ENCODE peak calls at places on chromosomes 12 and 14, in eight cellular contexts. V is astrocyte of the spinal cord, I is stomach, K is upper lobe of right lung, G is esophagus squamous epithelium, H is HL-60, F is GM13976, J is hepatocyte. S is an unnamed sample.
A peak's percentile ranks its signal among the peaks of the same experiment; 100 is the strongest.

GRCh38 chr12:88334271-88334670 is 192.2 kb downstream of the TMTC3 start:
- DNase-seq in J (peak; percentile 11), F (no peak), G (no peak), I (peak; percentile 26), H (no peak), V (peak; percentile 72), K (no peak), S (no peak)

GRCh38 chr14:24802236-24802635 is 168.2 kb upstream of the GZMB start:
- DNase-seq in V (no peak), K (no peak), G (no peak), I (no peak), H (no peak), F (no peak), J (no peak), S (no peak)

GRCh38 chr14:106491851-106492250 is 965.5 kb downstream of the TMEM121 start:
- DNase-seq in G (no peak), V (no peak), I (no peak), F (no peak), K (no peak), J (no peak), H (peak; percentile 9), S (no peak)

GRCh38 chr12:29024117-29024516 is 125.0 kb upstream of the FAR2 start:
- DNase-seq in V (no peak), F (no peak), I (no peak), H (no peak), K (no peak), J (no peak), G (no peak), S (no peak)

GRCh38 chr12:29782285-29782820 is 1.4 kb downstream of the TMTC1 start:
- DNase-seq in V (peak; percentile 78), F (no peak), I (no peak), G (no peak), H (peak; percentile 41), K (no peak), J (peak; percentile 55), S (peak; percentile 56)

GRCh38 chr14:49456589-49456988 is 129.6 kb downstream of the RPS29 start:
- DNase-seq in I (no peak), J (no peak), F (no peak), K (no peak), H (no peak), V (no peak), G (no peak), S (no peak)

GRCh38 chr12:127888948-127889347 is 378.0 kb upstream of the TMEM132C start:
- DNase-seq in I (no peak), J (no peak), F (no peak), H (no peak), K (no peak), V (no peak), G (no peak), S (no peak)

GRCh38 chr14:23183479-23183878 is at the start of gene SLC7A8:
- DNase-seq in V (peak; percentile 10), J (peak; percentile 73), H (no peak), K (peak; percentile 81), G (no peak), F (no peak), I (peak; percentile 71), S (no peak)

GRCh38 chr14:54658836-54659235 is 91.9 kb downstream of the SAMD4A start:
- DNase-seq in F (no peak), H (no peak), V (no peak), I (no peak), K (no peak), J (no peak), G (no peak), S (no peak)

GRCh38 chr14:94411638-94412037 is 23.2 kb upstream of the SERPINA1 start:
- DNase-seq in H (no peak), I (no peak), K (no peak), V (no peak), G (no peak), F (no peak), J (no peak), S (no peak)

GRCh38 chr12:79217306-79217705 is 352.7 kb downstream of the SYT1 start:
- DNase-seq in K (no peak), J (no peak), F (no peak), H (no peak), V (no peak), G (no peak), I (no peak), S (no peak)
- TF ChIP-seq CTCF in K (no peak), J (no peak), F (no peak), H (no peak), V (no peak), G (no peak), I (no peak), S (no peak)

DNA sequence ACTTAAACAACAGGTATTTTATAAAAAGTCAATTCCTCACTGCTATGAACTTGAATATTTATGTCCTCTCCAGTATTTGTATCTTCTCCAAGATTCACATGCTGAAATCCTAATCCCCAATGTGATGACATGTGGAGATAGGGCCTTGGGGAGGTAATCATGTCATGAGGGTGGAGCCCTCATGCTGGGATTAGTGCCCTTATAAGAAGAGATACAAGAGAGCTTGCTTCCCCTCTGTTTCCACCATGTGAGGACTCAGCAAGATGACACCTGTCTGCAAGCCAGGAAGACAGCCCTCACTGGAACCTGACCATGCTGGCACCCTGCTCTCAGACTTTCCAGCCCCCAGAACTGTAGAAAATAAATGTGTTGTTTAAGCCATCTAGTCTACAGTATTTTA is 36.2 kb downstream of the OSBPL8 start:
- DNase-seq in I (no peak), F (no peak), G (no peak), J (no peak), K (no peak), H (no peak), V (no peak), S (no peak)
- TF ChIP-seq CTCF in I (no peak), F (no peak), G (no peak), J (no peak), K (no peak), H (no peak), V (no peak), S (no peak)

GRCh38 chr12:113461666-113462065 is 10.0 kb downstream of the LHX5 start:
- DNase-seq in K (no peak), V (no peak), I (no peak), G (no peak), F (peak; percentile 63), J (no peak), H (peak; percentile 51), S (no peak)
- TF ChIP-seq CTCF in K (no peak), V (peak; percentile 67), I (no peak), G (no peak), F (peak; percentile 17), J (peak; percentile 32), H (peak; percentile 60), S (peak; percentile 40)

GRCh38 chr14:91834571-91834970 is 32.8 kb downstream of the TC2N start:
- DNase-seq in F (no peak), V (no peak), K (no peak), J (no peak), G (no peak), I (no peak), H (no peak), S (no peak)

GRCh38 chr14:91839754-91840153 is 27.6 kb downstream of the TC2N start:
- DNase-seq in J (no peak), V (no peak), K (no peak), H (no peak), F (no peak), G (no peak), I (no peak), S (no peak)

GRCh38 chr14:91835197-91835919 is 32.0 kb downstream of the TC2N start:
- DNase-seq in V (no peak), J (peak; percentile 35), G (no peak), H (no peak), I (peak; percentile 34), K (no peak), F (no peak), S (no peak)

GRCh38 chr14:91837076-91837475 is 30.3 kb downstream of the TC2N start:
- DNase-seq in H (no peak), G (no peak), I (no peak), V (no peak), J (no peak), F (no peak), K (no peak), S (no peak)

GRCh38 chr14:91835920-91836843 is 31.2 kb downstream of the TC2N start:
- DNase-seq in G (no peak), J (peak; percentile 96), H (no peak), I (peak; percentile 96), K (peak; percentile 96), V (no peak), F (peak; percentile 90), S (no peak)
- TF ChIP-seq CTCF in G (no peak), J (no peak), H (no peak), I (no peak), K (no peak), V (no peak), F (peak; percentile 0), S (no peak)

GRCh38 chr14:88043523-88043922 is 38.6 kb downstream of the GPR65 start:
- DNase-seq in V (no peak), J (no peak), G (no peak), F (no peak), I (no peak), H (no peak), K (no peak), S (no peak)
- TF ChIP-seq CTCF in V (no peak), J (no peak), G (no peak), F (no peak), I (no peak), H (no peak), K (no peak), S (no peak)

GRCh38 chr12:116916714-116917114 is 6.0 kb downstream of the FBXW8 start:
- DNase-seq in I (peak; percentile 37), J (peak; percentile 81), F (peak; percentile 36), V (peak; percentile 83), H (peak; percentile 51), G (no peak), K (peak; percentile 76), S (peak; percentile 29)
- TF ChIP-seq CTCF in I (no peak), J (peak; percentile 25), F (no peak), V (peak; percentile 40), H (no peak), G (peak; percentile 11), K (peak; percentile 15), S (peak; percentile 14)